ENCODE peak calls at places on chromosomes 5 and 9, in seven cellular contexts. One of them, this sample, is unnamed.

GRCh38 chr5:149379177-149379761 is at the start of gene IL17B:
- DNase-seq in GM10248: no peak
- DNase-seq in SW480: no peak
- DNase-seq in cardiac fibroblast: no peak
- DNase-seq in NCI-H1694: no peak
- DNase-seq in activated CD4-positive, alpha-beta T cell treated with anti-CD3 and anti-CD28 coated beads for 4 hours: no peak
- DNase-seq in activated CD4-positive, CD25-positive, alpha-beta regulatory T cell treated with anti-CD3 and anti-CD28 coated beads, Interleukin-2, amount 50 U/mL, for 72 hours: no peak
- DNase-seq in this sample: no peak

GRCh38 chr9:128207076-128207731 is 4.0 kb downstream of the DNM1 start:
- DNase-seq in GM10248: no peak
- DNase-seq in NCI-H1694: no peak
- DNase-seq in SW480: no peak
- DNase-seq in cardiac fibroblast: no peak
- DNase-seq in activated CD4-positive, CD25-positive, alpha-beta regulatory T cell treated with anti-CD3 and anti-CD28 coated beads, Interleukin-2, amount 50 U/mL, for 72 hours: no peak
- DNase-seq in activated CD4-positive, alpha-beta T cell treated with anti-CD3 and anti-CD28 coated beads for 4 hours: no peak
- DNase-seq in this sample: no peak

GRCh38 chr5:142821733-142822487 is 51.7 kb downstream of the ARHGAP26 start:
- DNase-seq in cardiac fibroblast: peak
- DNase-seq in GM10248: no peak
- DNase-seq in activated CD4-positive, alpha-beta T cell treated with anti-CD3 and anti-CD28 coated beads for 4 hours: no peak
- DNase-seq in SW480: peak
- DNase-seq in NCI-H1694: no peak
- DNase-seq in activated CD4-positive, CD25-positive, alpha-beta regulatory T cell treated with anti-CD3 and anti-CD28 coated beads, Interleukin-2, amount 50 U/mL, for 72 hours: no peak
- DNase-seq in this sample: no peak

GRCh38 chr5:150229571-150229970 is 39.7 kb downstream of the SLC6A7 start:
- DNase-seq in GM10248: no peak
- DNase-seq in activated CD4-positive, CD25-positive, alpha-beta regulatory T cell treated with anti-CD3 and anti-CD28 coated beads, Interleukin-2, amount 50 U/mL, for 72 hours: no peak
- DNase-seq in cardiac fibroblast: no peak
- DNase-seq in NCI-H1694: no peak
- DNase-seq in activated CD4-positive, alpha-beta T cell treated with anti-CD3 and anti-CD28 coated beads for 4 hours: no peak
- DNase-seq in SW480: no peak
- DNase-seq in this sample: no peak

GRCh38 chr9:136245194-136246150 is at the start of gene QSOX2:
- DNase-seq in cardiac fibroblast: peak
- DNase-seq in activated CD4-positive, CD25-positive, alpha-beta regulatory T cell treated with anti-CD3 and anti-CD28 coated beads, Interleukin-2, amount 50 U/mL, for 72 hours: peak
- DNase-seq in NCI-H1694: peak
- DNase-seq in activated CD4-positive, alpha-beta T cell treated with anti-CD3 and anti-CD28 coated beads for 4 hours: peak
- DNase-seq in GM10248: peak
- DNase-seq in SW480: peak
- DNase-seq in this sample: peak

GRCh38 chr9:78040726-78041125 is 9.1 kb upstream of the GNAQ start:
- DNase-seq in activated CD4-positive, CD25-positive, alpha-beta regulatory T cell treated with anti-CD3 and anti-CD28 coated beads, Interleukin-2, amount 50 U/mL, for 72 hours: no peak
- DNase-seq in cardiac fibroblast: no peak
- DNase-seq in activated CD4-positive, alpha-beta T cell treated with anti-CD3 and anti-CD28 coated beads for 4 hours: no peak
- DNase-seq in NCI-H1694: no peak
- DNase-seq in SW480: no peak
- DNase-seq in GM10248: no peak
- DNase-seq in this sample: no peak

GRCh38 chr5:98105651-98106050 is 667.8 kb upstream of the RGMB start:
- DNase-seq in GM10248: no peak
- DNase-seq in NCI-H1694: no peak
- DNase-seq in activated CD4-positive, alpha-beta T cell treated with anti-CD3 and anti-CD28 coated beads for 4 hours: no peak
- DNase-seq in SW480: no peak
- DNase-seq in activated CD4-positive, CD25-positive, alpha-beta regulatory T cell treated with anti-CD3 and anti-CD28 coated beads, Interleukin-2, amount 50 U/mL, for 72 hours: no peak
- DNase-seq in cardiac fibroblast: no peak
- DNase-seq in this sample: no peak

GRCh38 chr9:69109152-69109551 is 64.9 kb upstream of the TJP2 start:
- DNase-seq in cardiac fibroblast: no peak
- DNase-seq in NCI-H1694: no peak
- DNase-seq in activated CD4-positive, alpha-beta T cell treated with anti-CD3 and anti-CD28 coated beads for 4 hours: no peak
- DNase-seq in activated CD4-positive, CD25-positive, alpha-beta regulatory T cell treated with anti-CD3 and anti-CD28 coated beads, Interleukin-2, amount 50 U/mL, for 72 hours: no peak
- DNase-seq in SW480: no peak
- DNase-seq in GM10248: no peak
- DNase-seq in this sample: no peak

GRCh38 chr5:10334830-10335229 is 18.7 kb upstream of the MARCHF6 start:
- DNase-seq in activated CD4-positive, CD25-positive, alpha-beta regulatory T cell treated with anti-CD3 and anti-CD28 coated beads, Interleukin-2, amount 50 U/mL, for 72 hours: no peak
- DNase-seq in activated CD4-positive, alpha-beta T cell treated with anti-CD3 and anti-CD28 coated beads for 4 hours: no peak
- DNase-seq in SW480: no peak
- DNase-seq in cardiac fibroblast: no peak
- DNase-seq in NCI-H1694: no peak
- DNase-seq in GM10248: no peak
- DNase-seq in this sample: no peak

GRCh38 chr5:168683247-168683926 is 104.2 kb upstream of the PANK3 start:
- DNase-seq in cardiac fibroblast: no peak
- DNase-seq in activated CD4-positive, alpha-beta T cell treated with anti-CD3 and anti-CD28 coated beads for 4 hours: peak
- DNase-seq in NCI-H1694: no peak
- DNase-seq in SW480: no peak
- DNase-seq in activated CD4-positive, CD25-positive, alpha-beta regulatory T cell treated with anti-CD3 and anti-CD28 coated beads, Interleukin-2, amount 50 U/mL, for 72 hours: peak
- DNase-seq in GM10248: no peak
- DNase-seq in this sample: no peak

GRCh38 chr9:28648723-28649122 is 1075.4 kb upstream of the C9orf72 start:
- DNase-seq in SW480: no peak
- DNase-seq in GM10248: no peak
- DNase-seq in NCI-H1694: peak
- DNase-seq in activated CD4-positive, alpha-beta T cell treated with anti-CD3 and anti-CD28 coated beads for 4 hours: no peak
- DNase-seq in cardiac fibroblast: no peak
- DNase-seq in activated CD4-positive, CD25-positive, alpha-beta regulatory T cell treated with anti-CD3 and anti-CD28 coated beads, Interleukin-2, amount 50 U/mL, for 72 hours: no peak
- DNase-seq in this sample: no peak

GRCh38 chr5:530556-530955 is 6.3 kb upstream of the SLC9A3 start:
- DNase-seq in activated CD4-positive, alpha-beta T cell treated with anti-CD3 and anti-CD28 coated beads for 4 hours: no peak
- DNase-seq in GM10248: no peak
- DNase-seq in SW480: no peak
- DNase-seq in cardiac fibroblast: no peak
- DNase-seq in NCI-H1694: no peak
- DNase-seq in activated CD4-positive, CD25-positive, alpha-beta regulatory T cell treated with anti-CD3 and anti-CD28 coated beads, Interleukin-2, amount 50 U/mL, for 72 hours: peak
- DNase-seq in this sample: no peak

GRCh38 chr9:102862478-102862877 is 132.7 kb upstream of the CYLC2 start:
- DNase-seq in cardiac fibroblast: no peak
- DNase-seq in activated CD4-positive, CD25-positive, alpha-beta regulatory T cell treated with anti-CD3 and anti-CD28 coated beads, Interleukin-2, amount 50 U/mL, for 72 hours: no peak
- DNase-seq in SW480: no peak
- DNase-seq in GM10248: no peak
- DNase-seq in NCI-H1694: no peak
- DNase-seq in activated CD4-positive, alpha-beta T cell treated with anti-CD3 and anti-CD28 coated beads for 4 hours: no peak
- DNase-seq in this sample: no peak

GRCh38 chr5:55896663-55897062 is 45.5 kb downstream of the IL31RA start:
- DNase-seq in activated CD4-positive, CD25-positive, alpha-beta regulatory T cell treated with anti-CD3 and anti-CD28 coated beads, Interleukin-2, amount 50 U/mL, for 72 hours: no peak
- DNase-seq in NCI-H1694: no peak
- DNase-seq in SW480: no peak
- DNase-seq in GM10248: no peak
- DNase-seq in cardiac fibroblast: peak
- DNase-seq in activated CD4-positive, alpha-beta T cell treated with anti-CD3 and anti-CD28 coated beads for 4 hours: no peak
- DNase-seq in this sample: no peak

GRCh38 chr5:154654484-154655375 is 100.4 kb upstream of the LARP1 start:
- DNase-seq in activated CD4-positive, alpha-beta T cell treated with anti-CD3 and anti-CD28 coated beads for 4 hours: no peak
- DNase-seq in cardiac fibroblast: peak
- DNase-seq in activated CD4-positive, CD25-positive, alpha-beta regulatory T cell treated with anti-CD3 and anti-CD28 coated beads, Interleukin-2, amount 50 U/mL, for 72 hours: no peak
- DNase-seq in NCI-H1694: no peak
- DNase-seq in SW480: no peak
- DNase-seq in GM10248: no peak
- DNase-seq in this sample: no peak

GRCh38 chr9:130276121-130276520 is 10.6 kb downstream of the HMCN2 start:
- DNase-seq in NCI-H1694: no peak
- DNase-seq in activated CD4-positive, alpha-beta T cell treated with anti-CD3 and anti-CD28 coated beads for 4 hours: no peak
- DNase-seq in SW480: peak
- DNase-seq in activated CD4-positive, CD25-positive, alpha-beta regulatory T cell treated with anti-CD3 and anti-CD28 coated beads, Interleukin-2, amount 50 U/mL, for 72 hours: no peak
- DNase-seq in GM10248: no peak
- DNase-seq in cardiac fibroblast: peak
- DNase-seq in this sample: no peak

GRCh38 chr5:129820-130219 is 37.9 kb downstream of the PLEKHG4B start:
- DNase-seq in GM10248: no peak
- DNase-seq in NCI-H1694: no peak
- DNase-seq in activated CD4-positive, alpha-beta T cell treated with anti-CD3 and anti-CD28 coated beads for 4 hours: no peak
- DNase-seq in cardiac fibroblast: peak
- DNase-seq in activated CD4-positive, CD25-positive, alpha-beta regulatory T cell treated with anti-CD3 and anti-CD28 coated beads, Interleukin-2, amount 50 U/mL, for 72 hours: no peak
- DNase-seq in SW480: peak
- DNase-seq in this sample: no peak

GRCh38 chr5:86228147-86228546 is 389.6 kb upstream of the COX7C start:
- DNase-seq in activated CD4-positive, CD25-positive, alpha-beta regulatory T cell treated with anti-CD3 and anti-CD28 coated beads, Interleukin-2, amount 50 U/mL, for 72 hours: no peak
- DNase-seq in cardiac fibroblast: no peak
- DNase-seq in activated CD4-positive, alpha-beta T cell treated with anti-CD3 and anti-CD28 coated beads for 4 hours: no peak
- DNase-seq in NCI-H1694: no peak
- DNase-seq in GM10248: no peak
- DNase-seq in SW480: no peak
- DNase-seq in this sample: no peak

GRCh38 chr9:96450613-96451544 is 910 bp downstream of the HABP4 start:
- DNase-seq in NCI-H1694: no peak
- DNase-seq in cardiac fibroblast: peak
- DNase-seq in activated CD4-positive, alpha-beta T cell treated with anti-CD3 and anti-CD28 coated beads for 4 hours: peak
- DNase-seq in activated CD4-positive, CD25-positive, alpha-beta regulatory T cell treated with anti-CD3 and anti-CD28 coated beads, Interleukin-2, amount 50 U/mL, for 72 hours: peak
- DNase-seq in GM10248: peak
- DNase-seq in SW480: peak
- DNase-seq in this sample: peak

GRCh38 chr5:123906698-123907295 is 394.8 kb downstream of the CSNK1G3 start:
- DNase-seq in activated CD4-positive, alpha-beta T cell treated with anti-CD3 and anti-CD28 coated beads for 4 hours: no peak
- DNase-seq in activated CD4-positive, CD25-positive, alpha-beta regulatory T cell treated with anti-CD3 and anti-CD28 coated beads, Interleukin-2, amount 50 U/mL, for 72 hours: no peak
- DNase-seq in NCI-H1694: no peak
- DNase-seq in SW480: no peak
- DNase-seq in cardiac fibroblast: no peak
- DNase-seq in GM10248: no peak
- DNase-seq in this sample: no peak

GRCh38 chr9:72597181-72597517 is 75.7 kb downstream of the TMC1 start:
- DNase-seq in NCI-H1694: no peak
- DNase-seq in SW480: no peak
- DNase-seq in cardiac fibroblast: no peak
- DNase-seq in GM10248: no peak
- DNase-seq in activated CD4-positive, alpha-beta T cell treated with anti-CD3 and anti-CD28 coated beads for 4 hours: no peak
- DNase-seq in activated CD4-positive, CD25-positive, alpha-beta regulatory T cell treated with anti-CD3 and anti-CD28 coated beads, Interleukin-2, amount 50 U/mL, for 72 hours: no peak
- DNase-seq in this sample: no peak

GRCh38 chr9:35271637-35272036 is 109.8 kb downstream of the UNC13B start:
- DNase-seq in activated CD4-positive, alpha-beta T cell treated with anti-CD3 and anti-CD28 coated beads for 4 hours: no peak
- DNase-seq in cardiac fibroblast: no peak
- DNase-seq in NCI-H1694: no peak
- DNase-seq in GM10248: no peak
- DNase-seq in activated CD4-positive, CD25-positive, alpha-beta regulatory T cell treated with anti-CD3 and anti-CD28 coated beads, Interleukin-2, amount 50 U/mL, for 72 hours: no peak
- DNase-seq in SW480: no peak
- DNase-seq in this sample: no peak

GRCh38 chr5:114360816-114361723 is 800 bp upstream of the KCNN2 start:
- DNase-seq in activated CD4-positive, alpha-beta T cell treated with anti-CD3 and anti-CD28 coated beads for 4 hours: no peak
- DNase-seq in activated CD4-positive, CD25-positive, alpha-beta regulatory T cell treated with anti-CD3 and anti-CD28 coated beads, Interleukin-2, amount 50 U/mL, for 72 hours: no peak
- DNase-seq in NCI-H1694: no peak
- DNase-seq in SW480: peak
- DNase-seq in cardiac fibroblast: no peak
- DNase-seq in GM10248: peak
- DNase-seq in this sample: no peak

GRCh38 chr5:151523335-151523734 is 67.8 kb downstream of the FAT2 start:
- DNase-seq in cardiac fibroblast: peak
- DNase-seq in activated CD4-positive, alpha-beta T cell treated with anti-CD3 and anti-CD28 coated beads for 4 hours: no peak
- DNase-seq in activated CD4-positive, CD25-positive, alpha-beta regulatory T cell treated with anti-CD3 and anti-CD28 coated beads, Interleukin-2, amount 50 U/mL, for 72 hours: no peak
- DNase-seq in GM10248: peak
- DNase-seq in NCI-H1694: peak
- DNase-seq in SW480: peak
- DNase-seq in this sample: no peak

GRCh38 chr5:132824426-132824825 is 6.0 kb downstream of the SHROOM1 start:
- DNase-seq in NCI-H1694: no peak
- DNase-seq in activated CD4-positive, alpha-beta T cell treated with anti-CD3 and anti-CD28 coated beads for 4 hours: no peak
- DNase-seq in cardiac fibroblast: no peak
- DNase-seq in activated CD4-positive, CD25-positive, alpha-beta regulatory T cell treated with anti-CD3 and anti-CD28 coated beads, Interleukin-2, amount 50 U/mL, for 72 hours: no peak
- DNase-seq in SW480: no peak
- DNase-seq in GM10248: no peak
- DNase-seq in this sample: no peak

GRCh38 chr5:117856706-117857105 is 1131.6 kb downstream of the DTWD2 start:
- DNase-seq in activated CD4-positive, alpha-beta T cell treated with anti-CD3 and anti-CD28 coated beads for 4 hours: no peak
- DNase-seq in NCI-H1694: no peak
- DNase-seq in activated CD4-positive, CD25-positive, alpha-beta regulatory T cell treated with anti-CD3 and anti-CD28 coated beads, Interleukin-2, amount 50 U/mL, for 72 hours: no peak
- DNase-seq in GM10248: no peak
- DNase-seq in SW480: no peak
- DNase-seq in cardiac fibroblast: no peak
- DNase-seq in this sample: no peak

GRCh38 chr5:113124914-113125313 is 148.3 kb downstream of the DCP2 start:
- DNase-seq in activated CD4-positive, alpha-beta T cell treated with anti-CD3 and anti-CD28 coated beads for 4 hours: no peak
- DNase-seq in activated CD4-positive, CD25-positive, alpha-beta regulatory T cell treated with anti-CD3 and anti-CD28 coated beads, Interleukin-2, amount 50 U/mL, for 72 hours: no peak
- DNase-seq in GM10248: no peak
- DNase-seq in NCI-H1694: no peak
- DNase-seq in cardiac fibroblast: no peak
- DNase-seq in SW480: no peak
- DNase-seq in this sample: no peak

GRCh38 chr5:133953568-133954145 is 14.8 kb downstream of the C5orf15 start:
- DNase-seq in SW480: no peak
- DNase-seq in NCI-H1694: no peak
- DNase-seq in activated CD4-positive, alpha-beta T cell treated with anti-CD3 and anti-CD28 coated beads for 4 hours: no peak
- DNase-seq in activated CD4-positive, CD25-positive, alpha-beta regulatory T cell treated with anti-CD3 and anti-CD28 coated beads, Interleukin-2, amount 50 U/mL, for 72 hours: no peak
- DNase-seq in GM10248: no peak
- DNase-seq in cardiac fibroblast: no peak
- DNase-seq in this sample: no peak

GRCh38 chr9:88179080-88179521 is 40.8 kb upstream of the SPATA31C2 start:
- DNase-seq in GM10248: no peak
- DNase-seq in activated CD4-positive, CD25-positive, alpha-beta regulatory T cell treated with anti-CD3 and anti-CD28 coated beads, Interleukin-2, amount 50 U/mL, for 72 hours: no peak
- DNase-seq in cardiac fibroblast: no peak
- DNase-seq in activated CD4-positive, alpha-beta T cell treated with anti-CD3 and anti-CD28 coated beads for 4 hours: peak
- DNase-seq in NCI-H1694: no peak
- DNase-seq in SW480: peak
- DNase-seq in this sample: no peak

GRCh38 chr5:180684623-180685161 is 35.3 kb upstream of the FLT4 start:
- DNase-seq in activated CD4-positive, CD25-positive, alpha-beta regulatory T cell treated with anti-CD3 and anti-CD28 coated beads, Interleukin-2, amount 50 U/mL, for 72 hours: no peak
- DNase-seq in NCI-H1694: no peak
- DNase-seq in activated CD4-positive, alpha-beta T cell treated with anti-CD3 and anti-CD28 coated beads for 4 hours: no peak
- DNase-seq in cardiac fibroblast: no peak
- DNase-seq in GM10248: no peak
- DNase-seq in SW480: no peak
- DNase-seq in this sample: no peak

GRCh38 chr5:2917093-2917492 is 165.6 kb upstream of the IRX2 start:
- DNase-seq in activated CD4-positive, CD25-positive, alpha-beta regulatory T cell treated with anti-CD3 and anti-CD28 coated beads, Interleukin-2, amount 50 U/mL, for 72 hours: no peak
- DNase-seq in SW480: no peak
- DNase-seq in NCI-H1694: no peak
- DNase-seq in activated CD4-positive, alpha-beta T cell treated with anti-CD3 and anti-CD28 coated beads for 4 hours: no peak
- DNase-seq in cardiac fibroblast: no peak
- DNase-seq in GM10248: no peak
- DNase-seq in this sample: no peak

GRCh38 chr5:164191240-164191639 is 685.8 kb downstream of the MAT2B start:
- DNase-seq in SW480: peak
- DNase-seq in activated CD4-positive, alpha-beta T cell treated with anti-CD3 and anti-CD28 coated beads for 4 hours: no peak
- DNase-seq in activated CD4-positive, CD25-positive, alpha-beta regulatory T cell treated with anti-CD3 and anti-CD28 coated beads, Interleukin-2, amount 50 U/mL, for 72 hours: no peak
- DNase-seq in NCI-H1694: no peak
- DNase-seq in GM10248: no peak
- DNase-seq in cardiac fibroblast: peak
- DNase-seq in this sample: no peak

GRCh38 chr5:150497274-150497988 is 10.5 kb upstream of the NDST1 start:
- DNase-seq in SW480: peak
- DNase-seq in cardiac fibroblast: peak
- DNase-seq in activated CD4-positive, alpha-beta T cell treated with anti-CD3 and anti-CD28 coated beads for 4 hours: no peak
- DNase-seq in NCI-H1694: no peak
- DNase-seq in GM10248: no peak
- DNase-seq in activated CD4-positive, CD25-positive, alpha-beta regulatory T cell treated with anti-CD3 and anti-CD28 coated beads, Interleukin-2, amount 50 U/mL, for 72 hours: no peak
- DNase-seq in this sample: no peak

GRCh38 chr5:144125163-144125726 is 45.2 kb downstream of the YIPF5 start:
- DNase-seq in activated CD4-positive, alpha-beta T cell treated with anti-CD3 and anti-CD28 coated beads for 4 hours: no peak
- DNase-seq in SW480: peak
- DNase-seq in GM10248: no peak
- DNase-seq in NCI-H1694: no peak
- DNase-seq in activated CD4-positive, CD25-positive, alpha-beta regulatory T cell treated with anti-CD3 and anti-CD28 coated beads, Interleukin-2, amount 50 U/mL, for 72 hours: no peak
- DNase-seq in cardiac fibroblast: no peak
- DNase-seq in this sample: no peak

GRCh38 chr5:53114988-53115387 is 5.4 kb upstream of the MOCS2 start:
- DNase-seq in activated CD4-positive, alpha-beta T cell treated with anti-CD3 and anti-CD28 coated beads for 4 hours: no peak
- DNase-seq in NCI-H1694: no peak
- DNase-seq in cardiac fibroblast: peak
- DNase-seq in SW480: no peak
- DNase-seq in activated CD4-positive, CD25-positive, alpha-beta regulatory T cell treated with anti-CD3 and anti-CD28 coated beads, Interleukin-2, amount 50 U/mL, for 72 hours: no peak
- DNase-seq in GM10248: no peak
- DNase-seq in this sample: no peak

GRCh38 chr5:123813937-123814624 is 302.1 kb downstream of the CSNK1G3 start:
- DNase-seq in GM10248: no peak
- DNase-seq in NCI-H1694: peak
- DNase-seq in SW480: no peak
- DNase-seq in cardiac fibroblast: no peak
- DNase-seq in activated CD4-positive, CD25-positive, alpha-beta regulatory T cell treated with anti-CD3 and anti-CD28 coated beads, Interleukin-2, amount 50 U/mL, for 72 hours: no peak
- DNase-seq in activated CD4-positive, alpha-beta T cell treated with anti-CD3 and anti-CD28 coated beads for 4 hours: no peak
- DNase-seq in this sample: no peak

GRCh38 chr9:33676746-33677505 is 118.4 kb upstream of the PRSS3 start:
- DNase-seq in NCI-H1694: no peak
- DNase-seq in cardiac fibroblast: no peak
- DNase-seq in SW480: no peak
- DNase-seq in GM10248: peak
- DNase-seq in activated CD4-positive, CD25-positive, alpha-beta regulatory T cell treated with anti-CD3 and anti-CD28 coated beads, Interleukin-2, amount 50 U/mL, for 72 hours: peak
- DNase-seq in activated CD4-positive, alpha-beta T cell treated with anti-CD3 and anti-CD28 coated beads for 4 hours: peak
- DNase-seq in this sample: peak

GRCh38 chr9:134966697-134967546 is 49.2 kb upstream of the FCN1 start:
- DNase-seq in activated CD4-positive, CD25-positive, alpha-beta regulatory T cell treated with anti-CD3 and anti-CD28 coated beads, Interleukin-2, amount 50 U/mL, for 72 hours: no peak
- DNase-seq in SW480: no peak
- DNase-seq in cardiac fibroblast: no peak
- DNase-seq in activated CD4-positive, alpha-beta T cell treated with anti-CD3 and anti-CD28 coated beads for 4 hours: no peak
- DNase-seq in GM10248: no peak
- DNase-seq in NCI-H1694: no peak
- DNase-seq in this sample: peak